ENCODE peak calls at places on chromosomes 12 and 14, in four cellular contexts. T is GM12878, S is endothelial cell of umbilical vein, N is K562. Q is an unnamed sample.
A peak's percentile ranks its signal among the peaks of the same experiment; 100 is the strongest.

GRCh38 chr12:119183942-119184695 is 5.4 kb downstream of the HSPB8 start:
- DNase-seq in T (no peak), S (no peak), N (no peak), Q (no peak)

GRCh38 chr14:92565040-92565717 is 51.6 kb downstream of the RIN3 start:
- DNase-seq in T (no peak), S (no peak), N (no peak), Q (no peak)

GRCh38 chr12:115946867-115947695 is 330.4 kb downstream of the MED13L start:
- DNase-seq in T (no peak), S (no peak), N (peak; percentile 56), Q (peak; percentile 10)

GRCh38 chr12:125549836-125550235 is 484.6 kb downstream of the AACS start:
- DNase-seq in T (no peak), S (no peak), N (peak; percentile 19), Q (no peak)

GRCh38 chr14:51472881-51473280 is 178.8 kb upstream of the FRMD6 start:
- DNase-seq in T (no peak), S (peak; percentile 41), N (no peak), Q (no peak)

GRCh38 chr14:101216725-101217463 is 313.4 kb upstream of the RTL1 start:
- DNase-seq in T (no peak), S (no peak), N (no peak), Q (no peak)

GRCh38 chr12:124906606-124907261 is 7.7 kb downstream of the UBC start:
- DNase-seq in T (peak; percentile 87), S (peak; percentile 95), N (peak; percentile 67), Q (peak; percentile 90)

GRCh38 chr14:71049435-71050147 is 142.3 kb downstream of the PCNX1 start:
- DNase-seq in T (no peak), S (peak; percentile 17), N (no peak), Q (peak; percentile 79)

GRCh38 chr12:3077572-3078081 is 448 bp downstream of the TSPAN9 start:
- DNase-seq in T (no peak), S (no peak), N (no peak), Q (peak; percentile 45)

GRCh38 chr12:78406776-78407335 is 457.7 kb upstream of the SYT1 start:
- DNase-seq in T (peak; percentile 5), S (no peak), N (no peak), Q (peak; percentile 9)

GRCh38 chr12:111310076-111310870 is 58.6 kb downstream of the PHETA1 start:
- DNase-seq in T (no peak), S (no peak), N (no peak), Q (no peak)

GRCh38 chr12:111303531-111303930 is 65.4 kb downstream of the PHETA1 start:
- DNase-seq in T (no peak), S (no peak), N (no peak), Q (no peak)

GRCh38 chr12:111308473-111308872 is 60.4 kb downstream of the PHETA1 start:
- DNase-seq in T (no peak), S (no peak), N (no peak), Q (no peak)

GRCh38 chr12:111309584-111309983 is 59.3 kb downstream of the PHETA1 start:
- DNase-seq in T (no peak), S (no peak), N (no peak), Q (no peak)

DNA sequence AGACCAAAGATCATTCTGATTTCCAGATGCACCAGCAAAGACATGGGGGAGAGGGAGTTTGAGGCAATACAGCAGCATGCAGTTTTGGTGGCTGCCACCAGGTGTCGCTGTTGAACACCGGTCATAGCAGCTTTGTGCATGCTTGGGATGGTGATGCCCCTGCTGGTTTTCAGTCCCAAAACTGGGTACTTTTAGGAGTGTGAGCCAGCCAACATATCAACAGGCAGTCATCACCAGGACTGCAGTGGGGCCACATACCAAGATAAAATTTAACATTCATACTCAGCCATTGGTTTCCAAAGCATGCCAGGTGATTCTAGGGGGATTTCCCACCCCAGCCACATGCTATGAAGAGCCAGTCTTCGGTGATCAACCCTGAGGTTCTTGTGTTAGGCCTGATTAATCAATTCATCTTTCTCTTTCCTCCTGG is 64.2 kb downstream of the PHETA1 start:
- DNase-seq in T (no peak), S (peak; percentile 10), N (peak; percentile 79), Q (no peak)
- TF ChIP-seq FOS in T (no peak), S (no peak), N (no peak), Q (no peak)

GRCh38 chr12:46585854-46586621 is 213.5 kb upstream of the SLC38A2 start:
- DNase-seq in T (no peak), S (peak; percentile 72), N (no peak), Q (peak; percentile 92)
- TF ChIP-seq FOS in T (no peak), S (no peak), N (no peak), Q (no peak)

DNA sequence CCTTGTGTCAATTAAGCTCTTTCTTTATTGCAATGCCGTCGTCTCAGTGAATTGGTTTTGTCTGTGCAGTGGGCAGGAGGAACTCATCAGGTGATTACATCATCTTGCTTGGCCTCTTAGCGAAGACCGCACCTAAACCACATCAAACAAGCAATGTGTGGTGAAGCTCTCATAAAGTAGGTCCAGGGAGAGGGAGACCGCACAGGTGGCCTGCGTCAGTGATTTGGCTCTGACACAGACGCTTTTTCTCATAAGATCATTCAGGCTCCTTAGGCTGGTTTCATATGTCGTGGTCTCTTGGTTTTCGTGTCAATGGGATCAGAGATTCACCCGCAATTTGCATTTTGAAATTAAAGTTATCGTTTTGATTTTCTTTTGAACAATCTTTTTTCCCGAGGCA is 6.7 kb upstream of the TESC start:
- DNase-seq in T (peak; percentile 51), S (no peak), N (no peak), Q (no peak)
- TF ChIP-seq FOS in T (no peak), S (no peak), N (no peak), Q (no peak)

DNA sequence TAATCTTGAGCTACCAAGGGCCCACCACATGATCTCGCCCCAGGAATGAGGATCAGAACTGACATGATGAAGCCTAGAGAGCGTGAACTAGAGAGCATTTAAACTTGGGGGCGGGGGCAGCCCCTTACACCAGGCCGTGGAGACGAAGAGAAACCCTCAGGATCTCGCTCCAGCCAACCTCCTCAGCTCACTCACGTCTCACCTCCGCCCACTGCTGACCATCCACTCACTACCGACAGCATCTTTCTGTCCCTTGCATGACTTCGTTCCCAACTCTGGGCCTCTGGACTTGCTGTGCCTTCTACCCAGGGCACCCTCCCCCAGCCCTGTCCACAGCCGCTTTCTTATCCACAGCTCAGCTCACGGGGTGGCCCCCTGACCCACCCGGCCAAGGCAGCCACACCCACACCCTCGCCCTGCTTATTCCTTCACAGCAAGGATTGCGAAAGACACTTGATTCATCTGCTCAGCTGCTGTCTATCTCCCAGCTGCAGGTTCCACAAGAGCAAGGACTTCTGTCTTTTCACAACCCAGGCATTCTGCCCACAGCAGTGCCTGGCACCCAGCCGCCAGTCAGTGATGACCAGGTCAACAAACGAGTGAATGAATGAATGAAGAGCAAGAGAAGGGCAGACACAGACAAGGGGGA is 6.4 kb downstream of the STX2 start:
- DNase-seq in T (no peak), S (no peak), N (peak; percentile 82), Q (peak; percentile 78)
- TF ChIP-seq FOS in T (no peak), S (no peak), N (no peak), Q (no peak)

DNA sequence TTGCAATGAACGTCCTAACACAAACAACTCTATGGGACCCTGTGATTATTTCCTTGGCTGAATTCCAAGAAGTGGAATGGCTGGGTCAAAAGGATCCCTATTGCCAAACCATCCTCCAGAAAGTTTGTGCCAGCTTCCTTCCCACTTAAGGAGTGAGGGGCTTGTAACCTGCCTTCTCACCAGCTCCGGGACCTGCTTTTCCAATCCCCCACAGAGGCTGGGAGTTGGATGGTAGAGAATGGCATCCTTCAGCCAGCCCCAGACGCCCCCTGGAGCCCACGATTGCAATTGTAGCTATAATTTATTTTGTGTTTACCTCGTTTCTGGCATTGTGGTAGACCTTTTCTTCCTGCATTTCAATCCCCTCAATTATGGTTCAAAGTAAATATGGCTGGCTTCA is 9.7 kb upstream of the ZDHHC22 start:
- DNase-seq in T (no peak), S (peak; percentile 34), N (peak; percentile 33), Q (no peak)
- TF ChIP-seq FOS in T (no peak), S (no peak), N (no peak), Q (no peak)

GRCh38 chr12:100743060-100743459 is 51.5 kb upstream of the ANO4 start:
- DNase-seq in T (no peak), S (no peak), N (no peak), Q (no peak)

GRCh38 chr12:100738086-100738485 is 56.5 kb upstream of the ANO4 start:
- DNase-seq in T (no peak), S (no peak), N (no peak), Q (no peak)

GRCh38 chr12:100745378-100746071 is 49.1 kb upstream of the ANO4 start:
- DNase-seq in T (no peak), S (no peak), N (no peak), Q (no peak)

GRCh38 chr12:100737168-100737567 is 57.4 kb upstream of the ANO4 start:
- DNase-seq in T (no peak), S (no peak), N (no peak), Q (no peak)

GRCh38 chr12:100741084-100741711 is 53.4 kb upstream of the ANO4 start:
- DNase-seq in T (no peak), S (peak; percentile 44), N (peak; percentile 27), Q (peak; percentile 37)
- TF ChIP-seq FOS in T (no peak), S (no peak), N (no peak), Q (no peak)

Q was measured in IMR-90.